ENCODE peak calls at places on chromosomes 1 and 21, in eight cellular contexts. One of them, this sample, is unnamed.
A peak's percentile ranks its signal among the peaks of the same experiment; 100 is the strongest.

GRCh38 chr1:198238121-198238520 is 81.3 kb downstream of the NEK7 start:
- DNase-seq in H1: no peak
- DNase-seq in IMR-90: no peak
- DNase-seq in HCT116: no peak
- DNase-seq in neural progenitor cell: no peak
- DNase-seq in fibroblast of lung: no peak
- DNase-seq in neuronal stem cell: no peak
- DNase-seq in GM12878: no peak
- DNase-seq in this sample: peak; percentile 28

GRCh38 chr1:184520343-184520742 is 133.5 kb downstream of the C1orf21 start:
- DNase-seq in neural progenitor cell: peak; percentile 53
- DNase-seq in HCT116: no peak
- DNase-seq in H1: no peak
- DNase-seq in IMR-90: no peak
- DNase-seq in neuronal stem cell: no peak
- DNase-seq in fibroblast of lung: peak; percentile 20
- DNase-seq in GM12878: no peak
- DNase-seq in this sample: no peak

GRCh38 chr1:63713627-63714481 is 60.0 kb upstream of the ROR1 start:
- DNase-seq in fibroblast of lung: peak; percentile 92
- DNase-seq in HCT116: peak; percentile 57
- DNase-seq in IMR-90: peak; percentile 93
- DNase-seq in neural progenitor cell: peak; percentile 23
- DNase-seq in H1: no peak
- DNase-seq in GM12878: no peak
- DNase-seq in neuronal stem cell: no peak
- DNase-seq in this sample: no peak

GRCh38 chr21:44637018-44637850 is at the start of gene KRTAP10-10:
- DNase-seq in H1: no peak
- DNase-seq in HCT116: no peak
- DNase-seq in neural progenitor cell: no peak
- DNase-seq in neuronal stem cell: no peak
- DNase-seq in GM12878: no peak
- DNase-seq in fibroblast of lung: no peak
- DNase-seq in IMR-90: no peak
- DNase-seq in this sample: peak; percentile 74

GRCh38 chr1:23126200-23126599 is 42.5 kb downstream of the LUZP1 start:
- DNase-seq in IMR-90: no peak
- DNase-seq in H1: no peak
- DNase-seq in fibroblast of lung: no peak
- DNase-seq in HCT116: no peak
- DNase-seq in GM12878: no peak
- DNase-seq in neuronal stem cell: no peak
- DNase-seq in neural progenitor cell: no peak
- DNase-seq in this sample: no peak

GRCh38 chr1:93695411-93696005 is 13.9 kb upstream of the BCAR3 start:
- DNase-seq in neuronal stem cell: no peak
- DNase-seq in IMR-90: no peak
- DNase-seq in HCT116: no peak
- DNase-seq in GM12878: no peak
- DNase-seq in neural progenitor cell: no peak
- DNase-seq in fibroblast of lung: no peak
- DNase-seq in H1: no peak
- DNase-seq in this sample: no peak

GRCh38 chr1:204760350-204761134 is 75.0 kb upstream of the LRRN2 start:
- DNase-seq in neuronal stem cell: no peak
- DNase-seq in IMR-90: peak; percentile 1
- DNase-seq in fibroblast of lung: peak; percentile 16
- DNase-seq in neural progenitor cell: no peak
- DNase-seq in H1: no peak
- DNase-seq in GM12878: no peak
- DNase-seq in HCT116: no peak
- DNase-seq in this sample: no peak

GRCh38 chr1:92084651-92085050 is 4.5 kb downstream of the BTBD8 start:
- DNase-seq in GM12878: no peak
- DNase-seq in neural progenitor cell: no peak
- DNase-seq in H1: no peak
- DNase-seq in fibroblast of lung: no peak
- DNase-seq in neuronal stem cell: no peak
- DNase-seq in IMR-90: no peak
- DNase-seq in HCT116: no peak
- DNase-seq in this sample: no peak

GRCh38 chr1:205970486-205970885 is 27.2 kb upstream of the SLC26A9 start:
- DNase-seq in HCT116: no peak
- DNase-seq in GM12878: no peak
- DNase-seq in neural progenitor cell: no peak
- DNase-seq in H1: no peak
- DNase-seq in fibroblast of lung: no peak
- DNase-seq in neuronal stem cell: no peak
- DNase-seq in IMR-90: no peak
- DNase-seq in this sample: no peak

GRCh38 chr1:153882296-153882912 is 40.4 kb downstream of the GATAD2B start:
- DNase-seq in HCT116: no peak
- DNase-seq in GM12878: no peak
- DNase-seq in fibroblast of lung: peak; percentile 24
- DNase-seq in neural progenitor cell: peak; percentile 9
- DNase-seq in IMR-90: peak; percentile 28
- DNase-seq in neuronal stem cell: no peak
- DNase-seq in H1: no peak
- DNase-seq in this sample: no peak
- H3K9ac ChIP-seq in HCT116: no peak overlapping the region
- H3K9ac ChIP-seq in GM12878: no peak overlapping the region
- H3K9ac ChIP-seq in fibroblast of lung: no peak overlapping the region
- H3K9ac ChIP-seq in neural progenitor cell: no peak overlapping the region
- H3K9ac ChIP-seq in IMR-90: peak overlapping the region; percentile 67
- H3K9ac ChIP-seq in neuronal stem cell: no peak overlapping the region
- H3K9ac ChIP-seq in H1: no peak overlapping the region
- H3K9ac ChIP-seq in this sample: no peak overlapping the region

GRCh38 chr1:26540346-26540745 is 10.8 kb downstream of the RPS6KA1 start:
- DNase-seq in neural progenitor cell: no peak
- DNase-seq in H1: no peak
- DNase-seq in GM12878: no peak
- DNase-seq in IMR-90: no peak
- DNase-seq in fibroblast of lung: no peak
- DNase-seq in neuronal stem cell: no peak
- DNase-seq in HCT116: no peak
- DNase-seq in this sample: peak; percentile 35

GRCh38 chr1:26538480-26539412 is 9.2 kb downstream of the RPS6KA1 start:
- DNase-seq in IMR-90: peak; percentile 26
- DNase-seq in GM12878: no peak
- DNase-seq in neuronal stem cell: no peak
- DNase-seq in H1: peak; percentile 75
- DNase-seq in HCT116: peak; percentile 41
- DNase-seq in fibroblast of lung: peak; percentile 17
- DNase-seq in neural progenitor cell: peak; percentile 64
- DNase-seq in this sample: peak; percentile 41

GRCh38 chr1:26541431-26541815 is 11.9 kb downstream of the RPS6KA1 start:
- DNase-seq in IMR-90: no peak
- DNase-seq in fibroblast of lung: no peak
- DNase-seq in neural progenitor cell: no peak
- DNase-seq in HCT116: no peak
- DNase-seq in neuronal stem cell: no peak
- DNase-seq in GM12878: no peak
- DNase-seq in H1: no peak
- DNase-seq in this sample: no peak

GRCh38 chr1:26537951-26538352 is 8.4 kb downstream of the RPS6KA1 start:
- DNase-seq in HCT116: no peak
- DNase-seq in neural progenitor cell: peak; percentile 32
- DNase-seq in H1: peak; percentile 50
- DNase-seq in neuronal stem cell: no peak
- DNase-seq in GM12878: no peak
- DNase-seq in fibroblast of lung: peak; percentile 32
- DNase-seq in IMR-90: peak; percentile 45
- DNase-seq in this sample: no peak

GRCh38 chr1:26539722-26540121 is 10.2 kb downstream of the RPS6KA1 start:
- DNase-seq in fibroblast of lung: no peak
- DNase-seq in IMR-90: peak; percentile 32
- DNase-seq in GM12878: no peak
- DNase-seq in HCT116: no peak
- DNase-seq in neural progenitor cell: no peak
- DNase-seq in neuronal stem cell: no peak
- DNase-seq in H1: no peak
- DNase-seq in this sample: peak; percentile 57
- H3K4me3 ChIP-seq in fibroblast of lung: no peak overlapping the region
- H3K4me3 ChIP-seq in IMR-90: no peak overlapping the region
- H3K4me3 ChIP-seq in GM12878: no peak overlapping the region
- H3K4me3 ChIP-seq in HCT116: no peak overlapping the region
- H3K4me3 ChIP-seq in neural progenitor cell: no peak overlapping the region
- H3K4me3 ChIP-seq in neuronal stem cell: no peak overlapping the region
- H3K4me3 ChIP-seq in H1: no peak overlapping the region
- H3K4me3 ChIP-seq in this sample: no peak overlapping the region

GRCh38 chr1:115539061-115539460 is 102.7 kb upstream of the VANGL1 start:
- DNase-seq in neural progenitor cell: no peak
- DNase-seq in IMR-90: peak; percentile 26
- DNase-seq in neuronal stem cell: no peak
- DNase-seq in HCT116: no peak
- DNase-seq in H1: no peak
- DNase-seq in fibroblast of lung: no peak
- DNase-seq in GM12878: no peak
- DNase-seq in this sample: no peak

GRCh38 chr1:115536279-115536816 is 105.4 kb upstream of the VANGL1 start:
- DNase-seq in GM12878: no peak
- DNase-seq in IMR-90: no peak
- DNase-seq in fibroblast of lung: no peak
- DNase-seq in HCT116: no peak
- DNase-seq in neural progenitor cell: no peak
- DNase-seq in neuronal stem cell: no peak
- DNase-seq in H1: no peak
- DNase-seq in this sample: no peak

GRCh38 chr1:115537415-115537814 is 104.4 kb upstream of the VANGL1 start:
- DNase-seq in GM12878: no peak
- DNase-seq in HCT116: no peak
- DNase-seq in H1: no peak
- DNase-seq in fibroblast of lung: peak; percentile 33
- DNase-seq in neural progenitor cell: no peak
- DNase-seq in neuronal stem cell: no peak
- DNase-seq in IMR-90: no peak
- DNase-seq in this sample: no peak

GRCh38 chr1:115539736-115540135 is 102.0 kb upstream of the VANGL1 start:
- DNase-seq in IMR-90: peak; percentile 55
- DNase-seq in GM12878: no peak
- DNase-seq in fibroblast of lung: peak; percentile 77
- DNase-seq in neuronal stem cell: no peak
- DNase-seq in neural progenitor cell: no peak
- DNase-seq in H1: no peak
- DNase-seq in HCT116: no peak
- DNase-seq in this sample: no peak

GRCh38 chr1:115538579-115538978 is 103.2 kb upstream of the VANGL1 start:
- DNase-seq in GM12878: no peak
- DNase-seq in neuronal stem cell: no peak
- DNase-seq in fibroblast of lung: peak; percentile 11
- DNase-seq in H1: no peak
- DNase-seq in HCT116: no peak
- DNase-seq in IMR-90: no peak
- DNase-seq in neural progenitor cell: no peak
- DNase-seq in this sample: no peak
- H3K9ac ChIP-seq in GM12878: no peak overlapping the region
- H3K9ac ChIP-seq in neuronal stem cell: no peak overlapping the region
- H3K9ac ChIP-seq in fibroblast of lung: no peak overlapping the region
- H3K9ac ChIP-seq in H1: no peak overlapping the region
- H3K9ac ChIP-seq in HCT116: no peak overlapping the region
- H3K9ac ChIP-seq in IMR-90: no peak overlapping the region
- H3K9ac ChIP-seq in neural progenitor cell: no peak overlapping the region
- H3K9ac ChIP-seq in this sample: no peak overlapping the region

GRCh38 chr1:230753191-230753585 is 6.0 kb downstream of the CAPN9 start:
- DNase-seq in GM12878: no peak
- DNase-seq in HCT116: no peak
- DNase-seq in H1: no peak
- DNase-seq in neuronal stem cell: no peak
- DNase-seq in fibroblast of lung: no peak
- DNase-seq in neural progenitor cell: no peak
- DNase-seq in IMR-90: no peak
- DNase-seq in this sample: no peak
- H3K4me3 ChIP-seq in GM12878: no peak overlapping the region
- H3K4me3 ChIP-seq in HCT116: no peak overlapping the region
- H3K4me3 ChIP-seq in H1: no peak overlapping the region
- H3K4me3 ChIP-seq in neuronal stem cell: no peak overlapping the region
- H3K4me3 ChIP-seq in fibroblast of lung: no peak overlapping the region
- H3K4me3 ChIP-seq in neural progenitor cell: no peak overlapping the region
- H3K4me3 ChIP-seq in IMR-90: no peak overlapping the region
- H3K4me3 ChIP-seq in this sample: no peak overlapping the region

GRCh38 chr1:155064109-155064812 is 721 bp downstream of the EFNA4 start:
- DNase-seq in GM12878: no peak
- DNase-seq in HCT116: no peak
- DNase-seq in IMR-90: peak; percentile 29
- DNase-seq in neural progenitor cell: peak; percentile 68
- DNase-seq in neuronal stem cell: peak; percentile 53
- DNase-seq in fibroblast of lung: peak; percentile 41
- DNase-seq in H1: no peak
- DNase-seq in this sample: no peak
- H3K9ac ChIP-seq in GM12878: peak overlapping the region; percentile 84
- H3K9ac ChIP-seq in HCT116: peak overlapping the region; percentile 72
- H3K9ac ChIP-seq in IMR-90: peak overlapping the region; percentile 17
- H3K9ac ChIP-seq in neural progenitor cell: peak overlapping the region; percentile 41
- H3K9ac ChIP-seq in neuronal stem cell: no peak overlapping the region
- H3K9ac ChIP-seq in fibroblast of lung: no peak overlapping the region
- H3K9ac ChIP-seq in H1: peak overlapping the region; percentile 73
- H3K9ac ChIP-seq in this sample: no peak overlapping the region

DNA sequence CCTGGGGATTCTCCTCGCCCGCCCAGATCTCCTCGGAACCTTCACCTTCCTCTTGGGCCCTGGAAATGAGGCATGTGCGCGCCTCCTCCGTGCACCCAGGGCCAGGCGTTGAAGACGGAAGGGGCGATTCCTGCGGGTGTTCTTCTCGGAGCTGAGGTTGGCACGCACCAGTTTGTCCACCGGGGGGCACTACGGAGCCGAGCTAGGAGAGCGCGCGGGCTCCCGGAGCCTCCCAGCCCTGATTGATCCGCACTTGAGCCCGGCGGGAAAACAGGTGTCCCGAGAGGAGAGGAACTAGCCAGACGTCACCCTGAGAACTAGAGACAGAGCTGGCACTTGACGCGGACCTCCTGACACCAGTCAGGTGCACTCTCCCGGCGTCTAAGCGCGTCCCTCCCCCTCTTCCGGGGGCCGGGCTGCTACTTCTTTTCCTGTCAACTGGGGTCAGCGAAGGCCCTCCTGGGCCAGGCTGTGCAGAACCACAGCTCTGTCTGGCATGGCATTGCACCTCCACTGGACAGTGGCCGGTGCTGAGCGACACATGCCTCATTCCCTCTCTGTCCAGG is 18.3 kb upstream of the SERINC2 start:
- DNase-seq in IMR-90: peak; percentile 75
- DNase-seq in neural progenitor cell: peak; percentile 92
- DNase-seq in H1: peak; percentile 98
- DNase-seq in HCT116: peak; percentile 71
- DNase-seq in GM12878: peak; percentile 21
- DNase-seq in neuronal stem cell: peak; percentile 79
- DNase-seq in fibroblast of lung: peak; percentile 63
- DNase-seq in this sample: peak; percentile 94
- H3K4me3 ChIP-seq in IMR-90: no peak overlapping the region
- H3K4me3 ChIP-seq in neural progenitor cell: peak overlapping the region; percentile 48
- H3K4me3 ChIP-seq in H1: no peak overlapping the region
- H3K4me3 ChIP-seq in HCT116: peak overlapping the region; percentile 45
- H3K4me3 ChIP-seq in GM12878: peak overlapping the region; percentile 50
- H3K4me3 ChIP-seq in neuronal stem cell: peak overlapping the region; percentile 46
- H3K4me3 ChIP-seq in fibroblast of lung: no peak overlapping the region
- H3K4me3 ChIP-seq in this sample: peak overlapping the region; percentile 48

DNA sequence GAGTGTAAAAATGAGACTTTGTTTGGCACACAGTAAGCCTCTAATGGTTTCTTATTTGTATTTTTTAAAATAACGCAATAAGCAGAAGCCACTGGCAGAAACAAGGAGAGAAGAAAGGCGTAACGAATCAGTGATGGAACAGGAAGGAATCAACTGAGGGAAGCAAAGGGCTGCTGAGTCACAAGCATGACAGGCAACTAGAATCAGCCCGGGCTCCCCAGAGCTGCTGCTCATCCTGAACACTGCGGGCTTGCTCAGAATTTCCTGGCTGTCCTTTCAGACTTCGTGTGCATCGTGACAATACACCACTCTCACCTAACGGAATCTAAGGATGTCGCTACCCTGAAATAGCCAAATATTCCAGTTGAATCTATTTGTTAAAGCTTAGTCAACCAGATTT is 20.7 kb upstream of the RGS2 start:
- DNase-seq in IMR-90: peak; percentile 85
- DNase-seq in neural progenitor cell: peak; percentile 26
- DNase-seq in neuronal stem cell: peak; percentile 12
- DNase-seq in H1: no peak
- DNase-seq in GM12878: no peak
- DNase-seq in HCT116: no peak
- DNase-seq in fibroblast of lung: peak; percentile 84
- DNase-seq in this sample: peak; percentile 72
- H3K9ac ChIP-seq in IMR-90: no peak overlapping the region
- H3K9ac ChIP-seq in neural progenitor cell: no peak overlapping the region
- H3K9ac ChIP-seq in neuronal stem cell: no peak overlapping the region
- H3K9ac ChIP-seq in H1: no peak overlapping the region
- H3K9ac ChIP-seq in GM12878: no peak overlapping the region
- H3K9ac ChIP-seq in HCT116: no peak overlapping the region
- H3K9ac ChIP-seq in fibroblast of lung: no peak overlapping the region
- H3K9ac ChIP-seq in this sample: no peak overlapping the region